ENCODE peak calls at places on chromosomes 11 and 22, in four cellular contexts. Q is uterus, K is pancreas, J is tibial nerve. O is an unnamed sample. For H3K4me1, the result is how much of the 10 kb centered on the place peaks cover.

GRCh38 chr22:48306284-48306683 is 1521.4 kb downstream of the BRD1 start:
- DNase-seq in Q (no peak), K (no peak), J (no peak), O (no peak)

GRCh38 chr11:125797641-125798040 is 9.7 kb downstream of the PATE3 start:
- DNase-seq in Q (no peak), K (no peak), J (no peak), O (no peak)

GRCh38 chr22:26970809-26971394 is 313.5 kb downstream of the MIAT start:
- DNase-seq in Q (no peak), K (no peak), J (no peak), O (no peak)

GRCh38 chr11:43988040-43988793 is 45.8 kb downstream of the C11orf96 start:
- DNase-seq in Q (peak), K (no peak), J (no peak), O (no peak)

GRCh38 chr22:20121856-20122415 is 4.9 kb upstream of the TRMT2A start:
- DNase-seq in Q (no peak), K (no peak), J (no peak), O (no peak)

GRCh38 chr11:130865091-130865771 is 51.0 kb downstream of the SNX19 start:
- DNase-seq in Q (no peak), K (no peak), J (no peak), O (no peak)

GRCh38 chr11:77186302-77186701 is 58.3 kb downstream of the MYO7A start:
- DNase-seq in Q (no peak), K (no peak), J (no peak), O (no peak)

GRCh38 chr11:87966744-87967143 is 208.5 kb downstream of the RAB38 start:
- DNase-seq in Q (no peak), K (no peak), J (no peak), O (no peak)

GRCh38 chr11:117900720-117901440 is 24.4 kb upstream of the FXYD6 start:
- DNase-seq in Q (peak), K (no peak), J (no peak), O (no peak)

GRCh38 chr22:43237280-43237679 is 50.3 kb upstream of the TTLL12 start:
- DNase-seq in Q (no peak), K (no peak), J (no peak), O (no peak)

GRCh38 chr11:79244175-79244804 is 196.5 kb downstream of the TENM4 start:
- DNase-seq in Q (peak), K (no peak), J (no peak), O (no peak)

GRCh38 chr11:121476379-121477032 is 23.7 kb upstream of the SORL1-AS1 start:
- DNase-seq in Q (no peak), K (no peak), J (no peak), O (peak)

GRCh38 chr22:50114221-50114981 is 24.6 kb downstream of the MOV10L1 start:
- DNase-seq in Q (no peak), K (no peak), J (no peak), O (no peak)

GRCh38 chr11:64053699-64054098 is 18.0 kb downstream of the FLRT1 start:
- DNase-seq in Q (no peak), K (no peak), J (no peak), O (no peak)

GRCh38 chr11:43866969-43867368 is 13.7 kb upstream of the ALKBH3 start:
- DNase-seq in Q (no peak), K (no peak), J (no peak), O (no peak)

GRCh38 chr11:120352405-120352804 is 16.2 kb downstream of the ARHGEF12 start:
- DNase-seq in Q (no peak), K (no peak), J (no peak), O (no peak)

GRCh38 chr11:132894598-132894997 is 637.7 kb downstream of the OPCML start:
- DNase-seq in Q (no peak), K (no peak), J (no peak), O (no peak)

GRCh38 chr11:100592619-100593309 is 94.3 kb upstream of the ARHGAP42 start:
- DNase-seq in Q (no peak), K (no peak), J (no peak), O (no peak)

GRCh38 chr22:27636716-27637503 is 164.6 kb downstream of the MN1 start:
- DNase-seq in Q (no peak), K (no peak), J (no peak), O (no peak)

GRCh38 chr11:62142043-62142375 is 18.2 kb downstream of the INCENP start:
- DNase-seq in Q (no peak), K (peak), J (no peak), O (no peak)

GRCh38 chr11:10716543-10717259 is 23.1 kb upstream of the IRAG1 start:
- DNase-seq in Q (no peak), K (no peak), J (no peak), O (no peak)

GRCh38 chr11:134244593-134244992 is 8.6 kb downstream of the THYN1 start:
- DNase-seq in Q (no peak), K (no peak), J (no peak), O (no peak)

GRCh38 chr11:65422633-65423515 is at the start of gene NEAT1:
- DNase-seq in Q (peak), K (peak), J (peak), O (peak)

GRCh38 chr22:19579880-19580279 is 55.7 kb upstream of the CLDN5 start:
- DNase-seq in Q (peak), K (no peak), J (no peak), O (no peak)

GRCh38 chr11:9077164-9077563 is 14.2 kb downstream of the SCUBE2 start:
- DNase-seq in Q (no peak), K (no peak), J (no peak), O (no peak)

GRCh38 chr11:68541983-68542382 is 81.4 kb downstream of the PPP6R3 start:
- DNase-seq in Q (no peak), K (no peak), J (no peak), O (no peak)

GRCh38 chr22:50440544-50441249 is 34.1 kb downstream of the SBF1 start:
- DNase-seq in Q (no peak), K (no peak), J (no peak), O (no peak)

GRCh38 chr11:114162719-114163123 is 103.2 kb downstream of the ZBTB16 start:
- DNase-seq in Q (peak), K (no peak), J (peak), O (peak)

GRCh38 chr11:114208371-114208770 is 87.8 kb upstream of the NNMT start:
- DNase-seq in Q (no peak), K (no peak), J (no peak), O (no peak)

GRCh38 chr11:131866535-131867400 is 496.4 kb downstream of the NTM start:
- DNase-seq in Q (no peak), K (no peak), J (no peak), O (no peak)

GRCh38 chr22:24053481-24054226 is 42.5 kb downstream of the CABIN1 start:
- DNase-seq in Q (no peak), K (no peak), J (no peak), O (no peak)

DNA sequence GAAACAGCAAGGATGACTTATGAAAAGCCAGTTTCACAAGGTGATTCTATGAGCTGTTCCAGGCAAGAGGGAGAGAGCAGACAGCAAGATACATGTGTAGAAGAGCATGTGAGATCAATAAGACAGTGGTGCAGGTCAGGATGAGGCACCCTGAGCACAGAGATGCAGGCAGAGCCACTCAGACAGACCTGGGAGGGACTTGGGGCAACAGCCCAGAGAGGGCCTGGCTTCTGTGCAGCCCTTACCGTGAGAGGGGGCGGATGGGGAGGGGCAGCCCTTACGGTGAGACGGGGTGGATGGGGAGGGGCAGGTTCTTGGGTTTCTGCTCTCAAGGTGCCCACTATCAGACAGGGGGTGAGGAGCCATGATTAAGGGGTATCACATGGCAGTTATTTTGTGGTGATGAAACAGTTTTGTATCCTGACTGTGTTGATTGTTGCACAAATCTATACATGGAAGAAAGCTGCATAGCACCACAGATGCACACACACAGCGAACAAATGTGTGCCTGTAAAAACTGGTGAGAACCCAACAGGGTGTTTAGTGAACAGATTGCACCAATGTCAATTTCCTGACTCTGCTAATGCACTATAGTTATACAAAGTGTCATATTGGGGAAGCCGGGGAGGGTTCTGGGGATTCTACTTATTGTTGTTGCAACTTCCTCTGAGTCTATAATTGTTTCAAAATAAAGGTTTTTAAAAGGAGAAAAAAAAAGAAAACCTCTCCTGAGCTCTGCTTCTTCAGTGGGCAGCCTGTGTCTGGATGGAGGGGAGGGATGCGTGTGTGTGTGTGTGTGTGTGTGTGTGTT is 5.2 kb upstream of the C22orf42 start:
- DNase-seq in Q (no peak), K (no peak), J (no peak), O (no peak)
- H3K4me1 ChIP-seq in Q (under half), K (under half), J (under half), O (under half)

GRCh38 chr11:67040147-67040546 is 16.5 kb upstream of the RHOD start:
- DNase-seq in Q (no peak), K (no peak), J (no peak), O (no peak)

GRCh38 chr11:67044496-67044895 is 12.2 kb upstream of the RHOD start:
- DNase-seq in Q (no peak), K (no peak), J (no peak), O (no peak)

GRCh38 chr11:67041602-67042001 is 15.0 kb upstream of the RHOD start:
- DNase-seq in Q (no peak), K (no peak), J (no peak), O (no peak)

GRCh38 chr11:67045314-67045713 is 11.3 kb upstream of the RHOD start:
- DNase-seq in Q (no peak), K (no peak), J (no peak), O (no peak)

DNA sequence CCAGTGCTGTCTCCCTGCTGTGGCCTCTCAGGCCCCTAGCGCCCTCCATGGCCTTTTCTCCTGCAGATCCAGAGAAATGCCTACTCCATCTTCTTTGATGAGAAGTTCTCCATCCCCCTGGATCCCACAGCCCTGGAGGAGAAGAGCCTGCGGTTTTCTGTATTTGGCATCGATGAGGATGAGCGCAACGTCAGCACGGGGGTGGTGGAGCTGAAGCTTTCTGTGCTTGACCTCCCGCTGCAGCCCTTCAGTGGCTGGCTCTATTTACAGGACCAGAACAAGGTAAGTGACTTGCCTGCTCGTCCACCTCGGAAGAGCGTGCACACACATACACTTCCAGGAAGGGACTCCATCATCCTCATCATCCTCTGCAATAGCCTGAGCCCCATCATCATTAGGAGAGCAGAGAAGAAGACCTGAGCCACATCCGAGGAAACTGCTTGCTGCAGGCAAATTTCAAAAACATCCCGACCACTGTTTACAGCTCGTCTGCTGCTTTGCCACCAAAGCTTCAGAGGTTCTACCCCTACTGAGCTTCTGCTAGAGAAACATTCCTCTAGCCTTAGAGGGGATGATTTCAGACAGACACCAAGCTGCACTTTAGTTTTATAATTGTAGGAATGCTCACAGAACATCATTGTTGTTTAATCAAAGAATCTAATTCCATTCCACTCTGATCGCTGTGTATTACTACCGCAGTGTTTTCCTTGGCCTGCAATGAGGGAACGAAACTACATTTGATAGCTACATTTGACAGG is 12.9 kb upstream of the RHOD start:
- DNase-seq in Q (no peak), K (no peak), J (no peak), O (no peak)
- H3K4me1 ChIP-seq in Q (under half), K (under half), J (under half), O (under half)

GRCh38 chr11:36405585-36406367 is 104.3 kb downstream of the TRAF6 start:
- DNase-seq in Q (no peak), K (no peak), J (no peak), O (no peak)

GRCh38 chr11:36409152-36409713 is 100.8 kb downstream of the TRAF6 start:
- DNase-seq in Q (no peak), K (no peak), J (no peak), O (no peak)

GRCh38 chr11:36411202-36411640 is 98.9 kb downstream of the TRAF6 start:
- DNase-seq in Q (no peak), K (no peak), J (no peak), O (no peak)

GRCh38 chr11:36407360-36407759 is 102.7 kb downstream of the TRAF6 start:
- DNase-seq in Q (no peak), K (no peak), J (no peak), O (no peak)

DNA sequence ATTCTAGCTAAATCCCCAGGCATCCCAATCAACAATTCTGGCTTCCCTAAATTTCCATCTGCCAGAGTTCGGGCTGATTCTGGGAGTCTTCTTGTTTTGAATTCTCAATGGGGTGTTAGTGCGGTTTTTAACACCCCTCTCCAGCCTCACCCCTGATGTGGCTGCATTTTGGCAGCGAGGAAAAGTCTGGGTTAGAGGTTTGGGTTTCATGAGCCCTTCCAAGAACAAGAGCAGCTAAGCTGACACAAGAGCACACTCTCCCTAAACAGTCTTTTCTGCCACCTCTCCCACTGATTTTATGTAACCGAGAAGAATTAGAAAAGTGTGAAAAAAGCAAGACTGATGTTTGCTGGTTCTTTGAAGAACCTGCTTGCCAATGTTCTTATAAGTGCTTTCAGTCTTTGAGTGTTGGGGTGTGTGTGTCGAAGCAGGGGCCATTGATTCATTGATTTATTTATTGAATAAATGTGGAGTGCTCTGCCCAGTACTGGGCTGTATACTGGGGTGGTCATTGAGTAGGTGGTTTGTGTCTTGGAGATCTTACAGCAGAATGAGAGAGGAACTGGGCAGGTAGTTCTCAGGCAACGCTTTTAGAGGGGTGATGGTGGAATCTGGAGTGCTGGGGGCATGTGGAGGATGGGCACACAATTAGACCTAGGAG is 101.5 kb downstream of the TRAF6 start:
- DNase-seq in Q (no peak), K (no peak), J (no peak), O (no peak)
- H3K4me1 ChIP-seq in Q (under half), K (under half), J (under half), O (under half)

GRCh38 chr22:22033803-22034468 is 51.3 kb upstream of the TOP3B start:
- DNase-seq in Q (no peak), K (no peak), J (no peak), O (no peak)

GRCh38 chr22:22031571-22031970 is 49.0 kb upstream of the TOP3B start:
- DNase-seq in Q (no peak), K (no peak), J (no peak), O (no peak)

GRCh38 chr22:22032099-22032905 is 49.7 kb upstream of the TOP3B start:
- DNase-seq in Q (no peak), K (no peak), J (no peak), O (no peak)

GRCh38 chr22:22034469-22035132 is 52.0 kb upstream of the TOP3B start:
- DNase-seq in Q (no peak), K (no peak), J (no peak), O (no peak)

GRCh38 chr22:22032906-22033802 is 50.6 kb upstream of the TOP3B start:
- DNase-seq in Q (no peak), K (no peak), J (no peak), O (no peak)
- H3K4me1 ChIP-seq in Q (under half), K (under half), J (under half), O (under half)